ENCODE peak calls at places on chromosomes 16 and 17, in seven cellular contexts. One of them, this sample, is unnamed.

GRCh38 chr16:50025544-50025931 is 513 bp downstream of the CNEP1R1 start:
- DNase-seq in testis: peak
- DNase-seq in heart right ventricle: no peak
- DNase-seq in mammary epithelial cell: peak
- DNase-seq in AG09319: no peak
- DNase-seq in psoas muscle: no peak
- DNase-seq in hepatocyte: peak
- DNase-seq in this sample: peak

GRCh38 chr17:10713336-10713735 is 15.9 kb downstream of the ADPRM start:
- DNase-seq in AG09319: no peak
- DNase-seq in mammary epithelial cell: no peak
- DNase-seq in psoas muscle: no peak
- DNase-seq in hepatocyte: no peak
- DNase-seq in testis: no peak
- DNase-seq in heart right ventricle: no peak
- DNase-seq in this sample: no peak

GRCh38 chr17:35006961-35007360 is 26.6 kb downstream of the LIG3 start:
- DNase-seq in mammary epithelial cell: no peak
- DNase-seq in AG09319: no peak
- DNase-seq in heart right ventricle: no peak
- DNase-seq in hepatocyte: no peak
- DNase-seq in testis: peak
- DNase-seq in psoas muscle: no peak
- DNase-seq in this sample: no peak

GRCh38 chr17:82959242-82959930 is 119.6 kb upstream of the ZNF750 start:
- DNase-seq in AG09319: no peak
- DNase-seq in hepatocyte: no peak
- DNase-seq in testis: peak
- DNase-seq in psoas muscle: peak
- DNase-seq in heart right ventricle: no peak
- DNase-seq in mammary epithelial cell: no peak
- DNase-seq in this sample: no peak

GRCh38 chr17:50914510-50914849 is 48.3 kb upstream of the TOB1 start:
- DNase-seq in AG09319: no peak
- DNase-seq in hepatocyte: no peak
- DNase-seq in heart right ventricle: no peak
- DNase-seq in testis: no peak
- DNase-seq in mammary epithelial cell: no peak
- DNase-seq in psoas muscle: no peak
- DNase-seq in this sample: no peak

GRCh38 chr16:70416748-70417616 is 21.9 kb downstream of the ST3GAL2 start:
- DNase-seq in heart right ventricle: no peak
- DNase-seq in mammary epithelial cell: no peak
- DNase-seq in testis: no peak
- DNase-seq in AG09319: no peak
- DNase-seq in psoas muscle: no peak
- DNase-seq in hepatocyte: peak
- DNase-seq in this sample: no peak

GRCh38 chr16:57244463-57244766 is 644 bp upstream of the ARL2BP start:
- DNase-seq in AG09319: no peak
- DNase-seq in hepatocyte: no peak
- DNase-seq in heart right ventricle: no peak
- DNase-seq in psoas muscle: no peak
- DNase-seq in testis: no peak
- DNase-seq in mammary epithelial cell: no peak
- DNase-seq in this sample: no peak

GRCh38 chr16:51523400-51523799 is 372.3 kb upstream of the SALL1 start:
- DNase-seq in AG09319: no peak
- DNase-seq in hepatocyte: no peak
- DNase-seq in mammary epithelial cell: no peak
- DNase-seq in heart right ventricle: no peak
- DNase-seq in psoas muscle: no peak
- DNase-seq in testis: no peak
- DNase-seq in this sample: no peak

GRCh38 chr17:9850151-9850550 is 24.4 kb downstream of the GLP2R start:
- DNase-seq in testis: no peak
- DNase-seq in psoas muscle: no peak
- DNase-seq in mammary epithelial cell: no peak
- DNase-seq in heart right ventricle: no peak
- DNase-seq in AG09319: no peak
- DNase-seq in hepatocyte: no peak
- DNase-seq in this sample: no peak

GRCh38 chr16:57146735-57147134 is 39.1 kb downstream of the PSME3IP1 start:
- DNase-seq in psoas muscle: no peak
- DNase-seq in testis: no peak
- DNase-seq in hepatocyte: no peak
- DNase-seq in mammary epithelial cell: no peak
- DNase-seq in heart right ventricle: no peak
- DNase-seq in AG09319: no peak
- DNase-seq in this sample: peak

GRCh38 chr16:11437069-11437468 is 91.8 kb downstream of the RMI2 start:
- DNase-seq in testis: no peak
- DNase-seq in heart right ventricle: no peak
- DNase-seq in AG09319: no peak
- DNase-seq in psoas muscle: no peak
- DNase-seq in mammary epithelial cell: no peak
- DNase-seq in hepatocyte: no peak
- DNase-seq in this sample: no peak

GRCh38 chr17:2982854-2983636 is 80.4 kb downstream of the OR1D5 start:
- DNase-seq in AG09319: peak
- DNase-seq in mammary epithelial cell: no peak
- DNase-seq in heart right ventricle: peak
- DNase-seq in testis: peak
- DNase-seq in psoas muscle: peak
- DNase-seq in hepatocyte: peak
- DNase-seq in this sample: no peak

GRCh38 chr16:8867483-8868271 is 1.1 kb downstream of the CARHSP1 start:
- DNase-seq in testis: peak
- DNase-seq in heart right ventricle: peak
- DNase-seq in mammary epithelial cell: no peak
- DNase-seq in AG09319: no peak
- DNase-seq in hepatocyte: peak
- DNase-seq in psoas muscle: peak
- DNase-seq in this sample: peak

GRCh38 chr16:57444711-57445110 is 2.5 kb downstream of the CIAPIN1 start:
- DNase-seq in heart right ventricle: no peak
- DNase-seq in testis: no peak
- DNase-seq in mammary epithelial cell: no peak
- DNase-seq in AG09319: no peak
- DNase-seq in hepatocyte: no peak
- DNase-seq in psoas muscle: no peak
- DNase-seq in this sample: peak

GRCh38 chr16:75506567-75506966 is 11.3 kb upstream of the CHST6 start:
- DNase-seq in testis: no peak
- DNase-seq in mammary epithelial cell: peak
- DNase-seq in AG09319: peak
- DNase-seq in psoas muscle: peak
- DNase-seq in hepatocyte: no peak
- DNase-seq in heart right ventricle: peak
- DNase-seq in this sample: peak

GRCh38 chr16:86772231-86772510 is 193.8 kb downstream of the FOXL1 start:
- DNase-seq in testis: no peak
- DNase-seq in psoas muscle: no peak
- DNase-seq in heart right ventricle: no peak
- DNase-seq in hepatocyte: no peak
- DNase-seq in mammary epithelial cell: peak
- DNase-seq in AG09319: no peak
- DNase-seq in this sample: no peak

GRCh38 chr16:51133130-51133529 is 17.9 kb downstream of the SALL1 start:
- DNase-seq in psoas muscle: no peak
- DNase-seq in AG09319: no peak
- DNase-seq in heart right ventricle: no peak
- DNase-seq in mammary epithelial cell: no peak
- DNase-seq in hepatocyte: no peak
- DNase-seq in testis: no peak
- DNase-seq in this sample: no peak

GRCh38 chr17:15893333-15894024 is 51.5 kb upstream of the ADORA2B start:
- DNase-seq in AG09319: no peak
- DNase-seq in heart right ventricle: no peak
- DNase-seq in mammary epithelial cell: no peak
- DNase-seq in hepatocyte: no peak
- DNase-seq in psoas muscle: no peak
- DNase-seq in testis: no peak
- DNase-seq in this sample: no peak

GRCh38 chr16:70688266-70688742 is 2.5 kb upstream of the MTSS2 start:
- DNase-seq in psoas muscle: peak
- DNase-seq in heart right ventricle: no peak
- DNase-seq in testis: no peak
- DNase-seq in mammary epithelial cell: no peak
- DNase-seq in hepatocyte: no peak
- DNase-seq in AG09319: peak
- DNase-seq in this sample: peak

GRCh38 chr17:41772586-41773189 is 13.8 kb downstream of the JUP start:
- DNase-seq in heart right ventricle: no peak
- DNase-seq in testis: no peak
- DNase-seq in AG09319: no peak
- DNase-seq in psoas muscle: no peak
- DNase-seq in hepatocyte: no peak
- DNase-seq in mammary epithelial cell: no peak
- DNase-seq in this sample: no peak

GRCh38 chr16:70662991-70663523 is 16.7 kb downstream of the IL34 start:
- DNase-seq in AG09319: no peak
- DNase-seq in heart right ventricle: no peak
- DNase-seq in psoas muscle: no peak
- DNase-seq in mammary epithelial cell: no peak
- DNase-seq in hepatocyte: no peak
- DNase-seq in testis: no peak
- DNase-seq in this sample: no peak

GRCh38 chr17:49576121-49576905 is 642 bp downstream of the NXPH3 start:
- DNase-seq in heart right ventricle: no peak
- DNase-seq in hepatocyte: peak
- DNase-seq in psoas muscle: peak
- DNase-seq in mammary epithelial cell: peak
- DNase-seq in testis: peak
- DNase-seq in AG09319: no peak
- DNase-seq in this sample: no peak

DNA sequence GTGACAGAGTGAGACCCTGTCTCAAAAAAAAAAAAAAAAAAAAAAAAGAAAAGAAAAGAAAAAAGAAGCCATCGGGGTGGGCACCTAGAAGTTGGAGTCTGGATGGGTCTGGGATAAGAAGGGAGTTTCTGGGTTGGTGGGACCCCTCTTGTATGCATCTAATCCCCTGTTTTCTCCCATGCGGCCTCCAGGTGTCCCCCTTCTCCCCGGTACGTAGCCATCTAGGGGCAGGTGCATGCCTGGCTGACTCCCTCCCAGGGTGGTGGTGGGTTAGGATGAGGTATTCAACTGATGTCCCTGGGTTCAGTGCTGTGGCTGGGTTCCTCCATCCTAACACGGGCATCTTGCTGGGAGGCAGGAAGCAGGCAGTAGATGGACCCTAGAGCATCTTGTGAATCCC is 13.0 kb downstream of the FMNL1 start:
- DNase-seq in psoas muscle: no peak
- DNase-seq in heart right ventricle: no peak
- DNase-seq in AG09319: no peak
- DNase-seq in testis: no peak
- DNase-seq in hepatocyte: no peak
- DNase-seq in mammary epithelial cell: no peak
- DNase-seq in this sample: no peak
- TF ChIP-seq CTCF in psoas muscle: no peak
- TF ChIP-seq CTCF in heart right ventricle: peak
- TF ChIP-seq CTCF in AG09319: peak
- TF ChIP-seq CTCF in testis: no peak
- TF ChIP-seq CTCF in hepatocyte: peak
- TF ChIP-seq CTCF in mammary epithelial cell: no peak
- TF ChIP-seq CTCF in this sample: no peak

GRCh38 chr16:17491140-17491662 is 20.4 kb upstream of the XYLT1 start:
- DNase-seq in heart right ventricle: no peak
- DNase-seq in AG09319: no peak
- DNase-seq in psoas muscle: no peak
- DNase-seq in hepatocyte: no peak
- DNase-seq in mammary epithelial cell: no peak
- DNase-seq in testis: no peak
- DNase-seq in this sample: no peak
- TF ChIP-seq CTCF in heart right ventricle: no peak
- TF ChIP-seq CTCF in AG09319: no peak
- TF ChIP-seq CTCF in psoas muscle: no peak
- TF ChIP-seq CTCF in hepatocyte: no peak
- TF ChIP-seq CTCF in mammary epithelial cell: no peak
- TF ChIP-seq CTCF in testis: no peak
- TF ChIP-seq CTCF in this sample: no peak

GRCh38 chr16:10098991-10099390 is 83.2 kb downstream of the GRIN2A start:
- DNase-seq in testis: no peak
- DNase-seq in mammary epithelial cell: no peak
- DNase-seq in heart right ventricle: no peak
- DNase-seq in AG09319: no peak
- DNase-seq in psoas muscle: no peak
- DNase-seq in hepatocyte: no peak
- DNase-seq in this sample: no peak

GRCh38 chr16:10093564-10093963 is 88.7 kb downstream of the GRIN2A start:
- DNase-seq in testis: no peak
- DNase-seq in mammary epithelial cell: no peak
- DNase-seq in hepatocyte: no peak
- DNase-seq in heart right ventricle: no peak
- DNase-seq in psoas muscle: no peak
- DNase-seq in AG09319: no peak
- DNase-seq in this sample: peak

GRCh38 chr16:10100829-10101228 is 81.4 kb downstream of the GRIN2A start:
- DNase-seq in heart right ventricle: no peak
- DNase-seq in mammary epithelial cell: no peak
- DNase-seq in AG09319: no peak
- DNase-seq in psoas muscle: no peak
- DNase-seq in hepatocyte: no peak
- DNase-seq in testis: no peak
- DNase-seq in this sample: no peak

GRCh38 chr16:10103096-10103495 is 79.1 kb downstream of the GRIN2A start:
- DNase-seq in psoas muscle: no peak
- DNase-seq in mammary epithelial cell: peak
- DNase-seq in heart right ventricle: no peak
- DNase-seq in testis: no peak
- DNase-seq in hepatocyte: no peak
- DNase-seq in AG09319: no peak
- DNase-seq in this sample: no peak

GRCh38 chr16:10097273-10097672 is 85.0 kb downstream of the GRIN2A start:
- DNase-seq in heart right ventricle: no peak
- DNase-seq in AG09319: no peak
- DNase-seq in hepatocyte: no peak
- DNase-seq in testis: no peak
- DNase-seq in mammary epithelial cell: no peak
- DNase-seq in psoas muscle: no peak
- DNase-seq in this sample: no peak
- TF ChIP-seq CTCF in heart right ventricle: no peak
- TF ChIP-seq CTCF in AG09319: no peak
- TF ChIP-seq CTCF in hepatocyte: no peak
- TF ChIP-seq CTCF in testis: no peak
- TF ChIP-seq CTCF in mammary epithelial cell: no peak
- TF ChIP-seq CTCF in psoas muscle: no peak
- TF ChIP-seq CTCF in this sample: no peak

DNA sequence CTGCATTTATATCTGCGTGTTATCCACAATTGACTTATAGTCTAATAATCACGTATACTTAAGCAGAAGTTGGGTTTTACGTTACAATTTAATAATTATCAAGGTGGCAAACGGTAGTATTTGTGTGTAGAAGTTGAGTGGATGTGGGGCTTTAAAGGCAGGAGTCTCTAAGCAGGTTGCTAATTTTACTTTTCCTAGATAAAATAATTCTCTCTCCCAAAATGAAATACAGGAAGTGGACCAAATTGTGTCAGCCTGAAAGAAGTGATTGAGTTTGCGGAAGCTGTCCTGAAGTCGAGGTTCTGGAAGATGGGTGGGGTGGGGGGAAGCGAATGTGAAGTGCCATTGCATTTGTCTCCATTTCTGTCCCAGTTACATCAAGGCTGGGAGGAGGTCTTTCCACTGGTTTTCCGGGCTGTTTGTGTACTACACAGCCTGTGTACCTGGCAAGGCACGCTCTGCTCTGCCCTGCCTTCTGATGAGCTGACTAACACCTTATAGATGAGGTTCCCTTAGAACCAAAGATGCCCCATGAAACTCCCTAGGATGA is 385.1 kb downstream of the WWOX start:
- DNase-seq in heart right ventricle: no peak
- DNase-seq in psoas muscle: no peak
- DNase-seq in hepatocyte: no peak
- DNase-seq in AG09319: no peak
- DNase-seq in mammary epithelial cell: no peak
- DNase-seq in testis: no peak
- DNase-seq in this sample: no peak
- TF ChIP-seq CTCF in heart right ventricle: no peak
- TF ChIP-seq CTCF in psoas muscle: no peak
- TF ChIP-seq CTCF in hepatocyte: no peak
- TF ChIP-seq CTCF in AG09319: no peak
- TF ChIP-seq CTCF in mammary epithelial cell: no peak
- TF ChIP-seq CTCF in testis: no peak
- TF ChIP-seq CTCF in this sample: no peak

This sample was measured in MCF 10A.